ENCODE peak calls at places on chromosomes 5 and 9, in nine cellular contexts. Z is uterus, T is AG04450, V is right atrium auricular region, E is choroid plexus epithelial cell, L is ascending aorta, I is endodermal cell, R is prostate gland, M is heart right ventricle. W is an unnamed sample.

GRCh38 chr9:137315581-137316011 is 13.5 kb upstream of the NRARP start:
- DNase-seq in Z (no peak), T (no peak), V (no peak), E (no peak), L (peak; percentile 34), I (no peak), R (no peak), M (no peak), W (no peak)

GRCh38 chr5:30505014-30505886 is 688.2 kb upstream of the CDH6 start:
- DNase-seq in Z (no peak), T (peak; percentile 4), V (no peak), E (peak; percentile 57), L (no peak), I (no peak), R (no peak), M (no peak), W (peak; percentile 84)

GRCh38 chr5:66742083-66742895 is 146.1 kb downstream of the MAST4 start:
- DNase-seq in Z (no peak), T (no peak), V (no peak), E (peak; percentile 4), L (no peak), I (peak; percentile 63), R (peak; percentile 36), M (peak; percentile 37), W (no peak)

GRCh38 chr9:130896233-130897012 is at the start of gene QRFP:
- DNase-seq in Z (no peak), T (no peak), V (no peak), E (no peak), L (no peak), I (no peak), R (no peak), M (no peak), W (no peak)

GRCh38 chr5:150263801-150264621 is 25.6 kb downstream of the CAMK2A start:
- DNase-seq in Z (peak; percentile 63), T (peak; percentile 65), V (no peak), E (peak; percentile 85), L (no peak), I (no peak), R (peak; percentile 71), M (no peak), W (peak; percentile 67)

GRCh38 chr5:78509884-78510769 is 138.4 kb downstream of the LHFPL2 start:
- DNase-seq in Z (peak; percentile 54), T (no peak), V (peak; percentile 74), E (no peak), L (peak; percentile 85), I (peak; percentile 87), R (peak; percentile 43), M (peak; percentile 81), W (no peak)

GRCh38 chr5:65041296-65042158 is 272.8 kb downstream of the CWC27 start:
- DNase-seq in Z (no peak), T (no peak), V (no peak), E (peak; percentile 15), L (peak; percentile 64), I (no peak), R (no peak), M (no peak), W (no peak)

GRCh38 chr5:41048986-41049385 is 22.2 kb downstream of the MROH2B start:
- DNase-seq in Z (no peak), T (no peak), V (no peak), E (peak; percentile 65), L (no peak), I (no peak), R (no peak), M (no peak), W (no peak)

GRCh38 chr5:123807177-123807900 is 295.4 kb downstream of the CSNK1G3 start:
- DNase-seq in Z (no peak), T (no peak), V (no peak), E (no peak), L (no peak), I (no peak), R (no peak), M (no peak), W (no peak)

GRCh38 chr5:141094481-141095262 is at the start of gene PCDHB2:
- DNase-seq in Z (no peak), T (no peak), V (no peak), E (peak; percentile 1), L (no peak), I (peak; percentile 91), R (peak; percentile 16), M (no peak), W (no peak)

GRCh38 chr9:37029776-37030590 is 4.1 kb downstream of the PAX5 start:
- DNase-seq in Z (no peak), T (no peak), V (no peak), E (no peak), L (no peak), I (peak; percentile 68), R (no peak), M (no peak), W (no peak)

GRCh38 chr9:37028425-37029031 is 5.5 kb downstream of the PAX5 start:
- DNase-seq in Z (no peak), T (no peak), V (no peak), E (no peak), L (no peak), I (peak; percentile 64), R (no peak), M (no peak), W (no peak)

GRCh38 chr9:37030591-37030939 is 3.5 kb downstream of the PAX5 start:
- DNase-seq in Z (no peak), T (no peak), V (no peak), E (no peak), L (no peak), I (no peak), R (no peak), M (no peak), W (no peak)

GRCh38 chr9:37027582-37028424 is 6.3 kb downstream of the PAX5 start:
- DNase-seq in Z (peak; percentile 46), T (peak; percentile 42), V (no peak), E (peak; percentile 89), L (peak; percentile 83), I (peak; percentile 100), R (peak; percentile 86), M (peak; percentile 82), W (peak; percentile 30)

DNA sequence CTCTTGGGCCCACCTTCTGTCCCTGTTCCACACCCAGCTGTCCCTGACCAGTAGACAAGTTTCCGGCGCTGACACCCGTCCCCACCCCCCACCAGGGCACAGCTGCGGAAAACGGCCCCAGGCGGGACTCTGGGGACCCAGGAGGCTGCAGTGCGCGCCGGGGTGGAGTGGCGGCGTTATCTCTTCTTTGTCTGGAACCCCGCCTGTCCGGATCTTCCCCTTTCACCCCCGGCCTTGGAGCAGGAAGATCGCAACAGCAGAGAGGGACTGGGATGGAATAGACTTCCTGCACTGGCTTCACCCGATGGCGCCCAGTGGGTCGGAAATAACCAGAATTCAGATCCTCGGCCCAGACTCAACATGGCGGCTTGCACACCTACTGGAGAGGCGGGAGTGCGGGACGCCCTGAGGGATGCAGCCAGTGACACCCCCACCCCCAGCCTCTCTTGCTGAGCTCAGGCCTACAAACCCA is 4.7 kb downstream of the PAX5 start:
- DNase-seq in Z (no peak), T (no peak), V (no peak), E (no peak), L (no peak), I (peak; percentile 64), R (no peak), M (no peak), W (no peak)
- H3K4me3 ChIP-seq in Z (no peak overlapping the region), T (no peak overlapping the region), V (no peak overlapping the region), E (no peak overlapping the region), L (peak overlapping the region; percentile 6), I (peak overlapping the region; percentile 39), R (no peak overlapping the region), M (no peak overlapping the region), W (no peak overlapping the region)

DNA sequence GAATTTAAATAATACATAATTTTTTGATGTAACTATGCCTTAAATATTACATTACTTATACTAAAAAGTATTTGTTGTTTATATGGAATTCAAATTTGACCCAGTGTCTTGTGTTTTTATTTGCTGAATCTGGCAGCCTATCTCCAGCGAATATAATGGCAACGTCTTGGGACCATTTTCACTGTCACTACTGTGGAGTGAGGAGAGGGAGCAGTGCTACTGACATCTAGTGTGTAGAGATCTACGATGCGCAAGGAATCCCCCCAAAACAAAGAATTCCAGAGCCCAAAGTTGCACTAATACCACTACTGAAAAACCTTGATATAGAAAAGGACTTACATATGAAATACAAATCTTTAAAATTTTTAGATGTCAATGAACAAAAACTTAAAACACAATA is 314.4 kb downstream of the DRD1 start:
- DNase-seq in Z (no peak), T (no peak), V (no peak), E (no peak), L (no peak), I (no peak), R (no peak), M (no peak), W (no peak)
- TF ChIP-seq CTCF in Z (no peak), T (no peak), V (no peak), E (no peak), L (no peak), I (peak; percentile 26), R (no peak), M (no peak), W (no peak)

DNA sequence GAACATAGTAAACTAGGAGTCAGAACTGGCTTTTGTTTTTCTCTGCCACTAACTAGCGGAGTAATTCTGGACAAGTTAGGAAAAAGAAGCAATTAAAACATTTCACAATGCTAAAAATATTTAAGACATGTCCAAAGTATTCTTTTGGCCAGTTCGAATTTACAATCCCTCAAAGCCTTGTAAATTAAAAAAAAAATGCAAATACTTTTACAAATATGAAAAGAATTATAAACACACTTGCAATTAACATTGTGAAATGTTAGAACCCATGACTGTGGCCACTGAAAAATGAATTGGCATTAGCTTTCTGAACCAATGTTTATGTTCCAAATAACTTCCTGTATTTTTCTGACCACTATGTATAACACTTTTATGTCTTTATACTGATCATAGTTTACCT is 2.2 kb downstream of the RAD1 start:
- DNase-seq in Z (no peak), T (peak; percentile 55), V (no peak), E (peak; percentile 64), L (no peak), I (no peak), R (no peak), M (no peak), W (no peak)
- H3K4me3 ChIP-seq in Z (no peak overlapping the region), T (no peak overlapping the region), V (no peak overlapping the region), E (no peak overlapping the region), L (no peak overlapping the region), I (no peak overlapping the region), R (no peak overlapping the region), M (no peak overlapping the region), W (no peak overlapping the region)

GRCh38 chr9:6024035-6024554 is 8.7 kb upstream of the RANBP6 start:
- DNase-seq in Z (no peak), T (no peak), V (no peak), E (peak; percentile 19), L (no peak), I (peak; percentile 58), R (no peak), M (no peak), W (no peak)
- TF ChIP-seq CTCF in Z (no peak), T (peak; percentile 51), V (peak; percentile 49), E (peak; percentile 65), L (no peak), I (peak; percentile 81), R (peak; percentile 41), M (peak; percentile 44), W (peak; percentile 68)